ENCODE peak calls at places on chromosomes 5 and 9, in five cellular contexts. X is A549, N is K562, Q is H1, G is GM12878. B is an unnamed sample.

GRCh38 chr5:61347088-61347487 is 15.0 kb downstream of the ZSWIM6 start:
- DNase-seq in G (no peak), Q (no peak), N (no peak), X (peak), B (peak)

GRCh38 chr9:73053543-73053942 is 98.1 kb upstream of the ANXA1 start:
- DNase-seq in G (no peak), N (no peak), Q (no peak), X (no peak), B (no peak)

GRCh38 chr5:98307811-98308210 is 465.7 kb upstream of the RGMB start:
- DNase-seq in X (no peak), G (no peak), Q (no peak), N (no peak), B (no peak)

GRCh38 chr5:156095709-156096241 is 231.2 kb upstream of the SGCD start:
- DNase-seq in X (no peak), N (no peak), Q (no peak), G (no peak), B (no peak)

GRCh38 chr9:22136446-22137140 is 127.5 kb upstream of the CDKN2B start:
- DNase-seq in X (no peak), N (no peak), G (no peak), Q (no peak), B (no peak)

GRCh38 chr5:146042628-146043279 is 62.6 kb downstream of the PLAC8L1 start:
- DNase-seq in X (peak), N (peak), Q (no peak), G (no peak), B (no peak)

GRCh38 chr9:138045541-138046490 is 168.2 kb downstream of the CACNA1B start:
- DNase-seq in Q (peak), G (no peak), X (no peak), N (no peak), B (no peak)

GRCh38 chr5:154997746-154998145 is 15.8 kb upstream of the KIF4B start:
- DNase-seq in X (no peak), N (no peak), G (no peak), Q (no peak), B (no peak)

GRCh38 chr9:126471084-126471611 is 142.6 kb upstream of the LMX1B start:
- DNase-seq in X (no peak), N (no peak), Q (no peak), G (peak), B (no peak)

GRCh38 chr9:95018099-95018927 is 291.8 kb downstream of the AOPEP start:
- DNase-seq in G (no peak), Q (no peak), X (peak), N (no peak), B (peak)

GRCh38 chr5:145811834-145812625 is 23.1 kb downstream of the PRELID2 start:
- DNase-seq in G (no peak), N (no peak), X (peak), Q (no peak), B (peak)

GRCh38 chr9:15231788-15232635 is 75.0 kb downstream of the TTC39B start:
- DNase-seq in X (peak), N (peak), G (no peak), Q (peak), B (peak)

GRCh38 chr5:123359866-123360569 is 63.2 kb downstream of the CEP120 start:
- DNase-seq in N (no peak), Q (no peak), X (no peak), G (no peak), B (no peak)

GRCh38 chr9:94173632-94174031 is 85.5 kb upstream of the ZNF169 start:
- DNase-seq in X (no peak), N (no peak), Q (no peak), G (no peak), B (no peak)

GRCh38 chr5:431001-431710 is 11.8 kb upstream of the EXOC3 start:
- DNase-seq in N (peak), X (peak), G (no peak), Q (peak), B (peak)

GRCh38 chr5:154686490-154686889 is 68.7 kb upstream of the LARP1 start:
- DNase-seq in Q (no peak), G (no peak), N (no peak), X (peak), B (no peak)

GRCh38 chr9:23622396-23622795 is 203.6 kb downstream of the ELAVL2 start:
- DNase-seq in X (no peak), Q (no peak), N (no peak), G (no peak), B (no peak)

GRCh38 chr5:33148076-33148501 is 292.7 kb upstream of the TARS1 start:
- DNase-seq in N (no peak), Q (no peak), X (peak), G (no peak), B (peak)

GRCh38 chr9:134338394-134339182 is 12.3 kb downstream of the RXRA start:
- DNase-seq in N (peak), X (no peak), Q (no peak), G (no peak), B (no peak)

GRCh38 chr9:38621434-38622082 is 1.2 kb upstream of the ANKRD18A start:
- DNase-seq in Q (peak), X (peak), G (no peak), N (no peak), B (peak)

GRCh38 chr5:157998021-157998504 is 139.1 kb upstream of the CLINT1 start:
- DNase-seq in X (no peak), G (no peak), N (no peak), Q (no peak), B (no peak)

GRCh38 chr9:130849356-130849755 is 14.3 kb downstream of the ABL1 start:
- DNase-seq in G (no peak), N (no peak), X (no peak), Q (no peak), B (no peak)

GRCh38 chr9:13100914-13101572 is 178.4 kb downstream of the MPDZ start:
- DNase-seq in G (no peak), Q (no peak), X (no peak), N (no peak), B (no peak)

DNA sequence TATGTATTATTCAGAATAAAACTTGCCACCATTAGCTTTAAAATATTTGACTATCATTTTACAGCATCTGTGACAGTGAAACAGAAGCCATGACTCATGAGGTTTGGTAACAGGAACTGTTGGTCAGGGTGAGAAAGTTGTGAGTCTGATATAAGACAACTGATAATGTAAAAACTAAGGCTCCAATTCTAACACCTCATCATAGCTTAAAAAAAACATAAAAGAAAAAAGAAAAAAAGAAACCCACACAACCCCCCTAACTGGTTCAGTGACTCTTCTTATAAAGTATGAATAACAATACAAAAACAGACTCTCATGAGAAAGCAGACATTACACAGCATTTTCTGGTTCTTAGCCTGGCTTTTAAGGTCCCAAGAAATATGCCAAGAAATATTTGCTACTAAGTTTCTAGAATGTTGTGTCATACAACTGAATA is 85.8 kb downstream of the MRPS27 start:
- DNase-seq in N (peak), X (peak), Q (no peak), G (peak), B (no peak)
- TF ChIP-seq HDAC2 in N (peak), X (no peak), Q (no peak), G (no peak), B (no peak)

GRCh38 chr5:170572453-170572852 is 68.6 kb downstream of the KCNIP1 start:
- DNase-seq in N (no peak), X (peak), G (peak), Q (no peak), B (no peak)
- TF ChIP-seq USF2 in N (no peak), X (no peak), G (no peak), Q (no peak), B (no peak)

GRCh38 chr5:173529861-173530260 is 86.6 kb downstream of the BOD1 start:
- DNase-seq in N (no peak), G (no peak), Q (no peak), X (no peak), B (no peak)
- TF ChIP-seq HDAC2 in N (no peak), G (no peak), Q (no peak), X (no peak), B (no peak)

DNA sequence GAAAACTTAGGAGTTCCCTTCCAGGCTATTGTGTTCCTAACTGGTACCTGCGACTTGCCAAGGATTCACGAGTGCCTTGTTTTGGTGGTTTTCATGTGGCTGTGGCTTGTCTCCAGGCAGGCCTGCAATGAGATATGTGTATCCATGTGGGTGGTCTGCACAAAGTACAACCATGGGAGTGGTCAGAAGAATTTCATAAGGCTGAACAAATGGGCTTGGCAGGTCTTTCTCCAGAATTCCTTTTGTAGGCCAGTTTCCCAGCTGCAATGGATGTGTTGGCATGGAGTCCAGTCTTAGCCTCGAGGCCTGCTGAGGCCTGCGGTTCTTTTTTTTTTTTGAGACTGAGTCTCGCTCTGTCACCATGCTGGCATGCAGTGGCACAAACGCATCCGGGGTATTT is 28.8 kb upstream of the MELK start:
- DNase-seq in X (no peak), N (no peak), G (no peak), Q (no peak), B (no peak)
- TF ChIP-seq USF2 in X (no peak), N (no peak), G (no peak), Q (no peak), B (no peak)

GRCh38 chr9:91177661-91178280 is 183.9 kb downstream of the AUH start:
- DNase-seq in Q (peak), N (no peak), G (no peak), X (no peak), B (no peak)

GRCh38 chr9:91176426-91176825 is 185.3 kb downstream of the AUH start:
- DNase-seq in X (no peak), N (no peak), G (no peak), Q (no peak), B (no peak)

GRCh38 chr9:91177081-91177480 is 184.6 kb downstream of the AUH start:
- DNase-seq in Q (no peak), N (no peak), X (no peak), G (no peak), B (no peak)

GRCh38 chr9:91172329-91172728 is 189.4 kb downstream of the AUH start:
- DNase-seq in Q (no peak), X (no peak), G (no peak), N (no peak), B (no peak)

DNA sequence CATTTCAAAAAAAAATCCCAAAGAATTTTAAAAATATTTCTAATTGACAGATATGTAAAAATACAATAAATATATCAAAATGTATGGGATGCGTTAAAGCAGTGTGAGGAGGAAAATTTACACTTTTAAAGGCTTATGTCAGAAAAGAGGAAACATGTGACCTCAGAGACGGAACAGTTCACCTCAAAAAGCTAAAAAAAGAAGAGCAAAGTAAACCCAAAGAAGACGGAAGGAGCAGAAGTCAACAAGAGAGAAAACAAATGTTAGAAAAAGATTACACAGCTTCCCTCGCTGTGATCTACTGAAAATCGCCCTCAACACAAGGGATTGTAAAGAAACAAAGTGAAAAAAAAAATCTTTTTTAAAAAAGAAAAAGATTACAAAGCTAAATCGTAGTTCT is 186.9 kb downstream of the AUH start:
- DNase-seq in N (no peak), Q (no peak), G (no peak), X (no peak), B (no peak)
- TF ChIP-seq HDAC2 in N (no peak), Q (no peak), G (no peak), X (no peak), B (no peak)

GRCh38 chr5:116303340-116303739 is 218.5 kb downstream of the COMMD10 start:
- DNase-seq in N (no peak), Q (no peak), G (no peak), X (no peak), B (no peak)
- TF ChIP-seq USF2 in N (no peak), Q (no peak), G (no peak), X (no peak), B (no peak)

B was measured in HepG2.